ENCODE peak calls at places on chromosomes 3 and 15, in eight cellular contexts. Q is cardiac muscle cell; B is naive thymus-derived CD4-positive, alpha-beta T cell; L is lung; M is PC-3; R is Karpas-422; D is Peyer's patch; U is left ventricle myocardium inferior. C is an unnamed sample.

GRCh38 chr15:49037546-49037940 is 8.7 kb downstream of the SECISBP2L start:
- DNase-seq in Q (no peak), B (no peak), L (no peak), M (no peak), R (no peak), D (no peak), U (no peak), C (no peak)

GRCh38 chr3:155550386-155550785 is 194.5 kb downstream of the PLCH1 start:
- DNase-seq in Q (no peak), B (no peak), L (no peak), M (no peak), R (no peak), D (no peak), U (no peak), C (no peak)

GRCh38 chr3:37477275-37477674 is 302.9 kb upstream of the LRRFIP2 start:
- DNase-seq in Q (no peak), B (no peak), L (no peak), M (no peak), R (no peak), D (no peak), U (no peak), C (no peak)

GRCh38 chr3:189365609-189366564 is 194.1 kb downstream of the TPRG1 start:
- DNase-seq in Q (no peak), B (no peak), L (no peak), M (no peak), R (no peak), D (no peak), U (no peak), C (no peak)

GRCh38 chr3:24495334-24495994 is 814 bp upstream of the THRB start:
- DNase-seq in Q (peak), B (no peak), L (peak), M (peak), R (no peak), D (peak), U (peak), C (no peak)

GRCh38 chr3:99902091-99902490 is 84.4 kb downstream of the CMSS1 start:
- DNase-seq in Q (no peak), B (no peak), L (no peak), M (peak), R (no peak), D (no peak), U (no peak), C (peak)

GRCh38 chr3:152760024-152760563 is 74.8 kb upstream of the P2RY1 start:
- DNase-seq in Q (no peak), B (no peak), L (no peak), M (no peak), R (no peak), D (no peak), U (no peak), C (no peak)

GRCh38 chr3:127697531-127698240 is 24.9 kb downstream of the ABTB1 start:
- DNase-seq in Q (peak), B (peak), L (peak), M (peak), R (peak), D (peak), U (peak), C (peak)

GRCh38 chr3:52524258-52524751 is 9.4 kb downstream of the NT5DC2 start:
- DNase-seq in Q (no peak), B (no peak), L (no peak), M (no peak), R (no peak), D (no peak), U (peak), C (no peak)
- H3K4me3 ChIP-seq in Q (no peak), B (no peak), L (no peak), M (no peak), R (no peak), D (no peak), U (no peak), C (no peak)

DNA sequence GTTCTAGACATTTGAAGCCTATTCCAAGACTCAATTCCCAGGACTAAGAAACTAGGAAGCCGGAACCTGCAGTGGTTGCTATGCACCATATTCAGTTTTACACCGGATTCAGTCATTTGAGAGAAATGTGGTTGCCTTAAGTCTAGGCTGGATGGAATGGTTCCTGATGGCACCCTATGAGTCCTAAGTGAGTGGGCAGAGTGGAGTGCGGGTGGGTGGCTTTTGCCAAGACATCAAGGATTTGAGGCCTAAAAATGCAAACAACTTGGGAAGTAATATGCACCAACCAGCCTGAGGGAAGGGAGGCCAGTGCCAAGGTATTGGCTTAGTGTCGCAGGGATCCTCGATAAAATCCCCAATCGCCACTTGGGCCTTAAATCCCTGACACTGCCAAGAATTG is 4.2 kb upstream of the CD276 start:
- DNase-seq in Q (no peak), B (no peak), L (no peak), M (no peak), R (no peak), D (no peak), U (no peak), C (no peak)
- H3K4me3 ChIP-seq in Q (no peak), B (no peak), L (no peak), M (no peak), R (no peak), D (no peak), U (no peak), C (no peak)

DNA sequence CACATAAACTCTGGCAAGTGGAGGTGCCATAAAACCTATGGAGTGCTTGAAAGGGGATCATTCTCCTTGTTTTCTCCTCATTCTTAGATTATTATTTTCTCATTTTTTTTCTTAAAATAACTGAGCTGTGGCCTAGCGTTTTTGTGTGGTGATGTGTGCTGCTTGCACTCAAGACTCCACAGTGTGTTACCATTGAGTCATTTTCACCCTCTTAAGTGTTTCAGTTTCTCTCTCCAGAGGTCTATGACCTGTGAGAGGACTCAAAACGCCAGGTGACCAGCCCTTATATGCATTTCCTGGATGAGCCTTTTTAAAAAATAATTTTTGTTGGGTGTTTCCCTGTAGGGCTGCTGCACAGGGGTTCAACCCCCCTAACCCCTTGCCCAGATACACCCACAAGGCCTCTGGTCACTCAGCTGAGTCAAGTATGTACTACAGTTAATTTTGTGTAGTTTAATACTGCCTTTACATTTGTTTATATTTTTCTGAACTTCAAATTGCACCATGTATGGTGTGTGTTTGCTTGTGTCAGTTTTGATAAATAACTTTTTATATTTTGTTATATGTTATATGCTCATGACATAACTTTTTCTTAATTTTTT is 15.4 kb upstream of the BTLA start:
- DNase-seq in Q (no peak), B (no peak), L (no peak), M (no peak), R (no peak), D (no peak), U (no peak), C (peak)
- H3K4me3 ChIP-seq in Q (no peak), B (no peak), L (no peak), M (no peak), R (no peak), D (no peak), U (no peak), C (no peak)

DNA sequence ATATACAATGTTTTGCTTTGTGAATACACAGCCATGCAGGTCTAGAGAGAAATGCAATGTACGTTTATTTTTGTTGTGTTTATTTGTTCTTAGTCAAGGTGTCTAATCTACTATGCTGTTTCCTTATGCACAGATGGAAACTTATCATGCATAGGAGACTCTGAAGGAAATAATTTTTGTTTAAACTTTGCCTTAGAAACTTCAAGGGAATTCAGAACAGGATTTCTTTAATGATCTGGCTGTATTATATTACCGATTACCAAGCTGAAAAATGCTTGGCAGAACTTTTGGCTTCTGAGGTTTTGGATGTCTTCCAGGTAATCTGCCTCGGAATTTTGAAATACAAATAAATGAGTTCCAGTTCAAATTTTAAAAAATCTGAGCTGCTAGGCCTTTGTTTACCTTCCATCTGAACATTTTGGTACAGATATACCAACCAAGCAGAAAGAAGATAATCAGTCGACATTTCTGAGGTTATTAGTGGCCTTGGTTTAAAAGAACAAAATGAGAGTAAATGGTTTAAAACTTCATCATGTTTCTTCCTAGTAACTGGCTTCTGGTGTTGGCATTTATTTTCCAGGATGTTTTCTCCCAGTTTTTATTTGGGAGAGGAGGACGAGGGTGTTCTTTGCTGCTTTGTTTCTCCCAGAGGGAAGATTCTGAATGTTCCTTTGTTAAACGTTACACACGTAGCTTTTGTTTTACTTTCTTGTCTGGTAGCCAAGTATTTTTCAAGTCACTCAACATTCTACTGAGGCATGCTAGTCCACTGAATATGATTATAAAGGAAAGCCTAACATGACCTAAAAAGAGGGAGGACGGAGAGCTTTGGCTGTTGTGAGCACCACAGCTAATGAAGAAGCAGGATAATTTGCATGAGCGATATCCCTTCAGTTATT is 421.8 kb upstream of the TBL1XR1 start:
- DNase-seq in Q (no peak), B (no peak), L (no peak), M (peak), R (no peak), D (no peak), U (no peak), C (peak)
- H3K4me3 ChIP-seq in Q (no peak), B (no peak), L (no peak), M (peak), R (no peak), D (no peak), U (no peak), C (no peak)

C was measured in brain microvascular endothelial cell.